ENCODE peak calls at places on chromosomes 13 and 19, in ten cellular contexts. X is HFF-Myc; A is DMS 273 treated with DMSO at 0.1 percent for 48 hours; U is GDM1; T is GOT3; N is cardiac fibroblast; H is non-pigmented ciliary epithelial cell; O is SIG-M5; W is stimulated activated CD4-positive, alpha-beta T cell treated with anti-CD3 and anti-CD28 coated beads, Interleukin-12 subunit alpha, Interleukin-12 subunit beta, amount 100 ng/mL, for 24 hours; M is uterus. D is an unnamed sample.

GRCh38 chr19:51751655-51752054 is at the start of gene FPR1:
- DNase-seq in N (peak), T (no peak), M (no peak), O (peak), X (no peak), W (no peak), H (no peak), U (no peak), A (no peak), D (peak)

GRCh38 chr19:40907968-40908735 is 26.1 kb upstream of the CYP2A7 start:
- DNase-seq in W (peak), M (peak), O (no peak), X (no peak), A (no peak), T (no peak), N (no peak), H (no peak), U (no peak), D (peak)

GRCh38 chr13:32150794-32151193 is 119.2 kb downstream of the FRY start:
- DNase-seq in T (no peak), A (no peak), W (no peak), X (no peak), M (peak), N (peak), O (no peak), U (no peak), H (no peak), D (no peak)

GRCh38 chr13:44322928-44323327 is 50.7 kb upstream of the SERP2 start:
- DNase-seq in H (no peak), X (no peak), W (no peak), T (no peak), N (no peak), M (no peak), A (no peak), U (no peak), O (no peak), D (no peak)

GRCh38 chr19:4140237-4140711 is 13.2 kb upstream of the CREB3L3 start:
- DNase-seq in X (no peak), N (peak), T (no peak), H (no peak), U (peak), W (no peak), A (peak), M (no peak), O (peak), D (peak)

GRCh38 chr13:47426126-47426849 is 529.4 kb upstream of the HTR2A start:
- DNase-seq in H (no peak), N (peak), O (no peak), T (no peak), M (no peak), W (no peak), X (no peak), A (no peak), U (no peak), D (no peak)

GRCh38 chr13:31012285-31013024 is 80.0 kb downstream of the TEX26 start:
- DNase-seq in U (no peak), H (no peak), X (no peak), M (no peak), T (no peak), A (no peak), W (no peak), O (no peak), N (peak), D (no peak)

GRCh38 chr19:2429917-2430570 is 2.7 kb upstream of the TIMM13 start:
- DNase-seq in A (no peak), N (no peak), M (no peak), W (no peak), U (no peak), H (no peak), O (no peak), T (no peak), X (no peak), D (no peak)

GRCh38 chr19:55494172-55494761 is 6.0 kb downstream of the SSC5D start:
- DNase-seq in O (no peak), T (peak), W (no peak), X (no peak), A (no peak), M (peak), N (peak), H (no peak), U (no peak), D (no peak)

GRCh38 chr19:5120833-5121232 is 151.9 kb downstream of the KDM4B start:
- DNase-seq in X (no peak), T (no peak), O (no peak), N (no peak), A (no peak), H (no peak), W (no peak), U (no peak), M (no peak), D (no peak)

GRCh38 chr19:30320466-30320865 is 51.7 kb upstream of the ZNF536 start:
- DNase-seq in M (no peak), A (no peak), N (no peak), T (no peak), W (no peak), X (no peak), U (no peak), H (no peak), O (no peak), D (no peak)

GRCh38 chr19:37936886-37937285 is 29.9 kb downstream of the SIPA1L3 start:
- DNase-seq in U (no peak), T (no peak), O (no peak), N (no peak), A (no peak), W (no peak), X (no peak), M (no peak), H (no peak), D (no peak)

GRCh38 chr19:8174706-8175105 is 25.3 kb upstream of the FBN3 start:
- DNase-seq in N (no peak), W (no peak), X (no peak), O (no peak), H (no peak), M (no peak), A (no peak), T (no peak), U (no peak), D (no peak)

GRCh38 chr19:47601180-47601904 is 7.6 kb upstream of the BICRA start:
- DNase-seq in U (no peak), M (no peak), W (no peak), N (no peak), A (no peak), H (no peak), X (no peak), O (no peak), T (no peak), D (no peak)

GRCh38 chr13:30908416-30908980 is 2.4 kb downstream of the MEDAG start:
- DNase-seq in W (no peak), T (no peak), N (peak), M (peak), O (no peak), X (no peak), A (no peak), H (no peak), U (no peak), D (no peak)

GRCh38 chr13:50323440-50324070 is 308.3 kb downstream of the KCNRG start:
- DNase-seq in O (no peak), N (peak), A (no peak), H (peak), M (no peak), X (peak), U (no peak), W (no peak), T (no peak), D (no peak)

GRCh38 chr13:27130223-27131015 is 41.2 kb downstream of the USP12 start:
- DNase-seq in U (no peak), T (no peak), A (no peak), W (no peak), O (no peak), H (peak), X (no peak), N (peak), M (no peak), D (no peak)

GRCh38 chr13:35144496-35144895 is 202.4 kb downstream of the NBEA start:
- DNase-seq in A (no peak), U (no peak), O (no peak), N (peak), X (no peak), W (no peak), M (no peak), H (no peak), T (no peak), D (no peak)

GRCh38 chr13:26502826-26503225 is 54.7 kb upstream of the WASF3 start:
- DNase-seq in M (no peak), H (no peak), U (no peak), W (peak), A (no peak), X (peak), N (peak), T (no peak), O (no peak), D (peak)

GRCh38 chr19:3733549-3734309 is 25.5 kb downstream of the TJP3 start:
- DNase-seq in T (no peak), U (no peak), M (no peak), A (no peak), H (no peak), N (no peak), W (no peak), X (no peak), O (no peak), D (peak)

GRCh38 chr19:51368366-51369282 is at the start of gene CLDND2:
- DNase-seq in A (peak), T (no peak), M (no peak), X (no peak), W (no peak), U (peak), N (no peak), O (no peak), H (no peak), D (peak)

GRCh38 chr19:45117167-45117594 is 24.2 kb downstream of the PPP1R37 start:
- DNase-seq in A (peak), T (no peak), M (no peak), W (peak), X (no peak), H (no peak), N (no peak), O (no peak), U (peak), D (peak)

GRCh38 chr19:35509861-35510625 is 3.4 kb downstream of the DMKN start:
- DNase-seq in O (no peak), N (peak), M (peak), A (no peak), T (no peak), H (no peak), X (no peak), U (no peak), W (peak), D (peak)

GRCh38 chr13:30561506-30561905 is 56.2 kb upstream of the USPL1 start:
- DNase-seq in H (no peak), X (no peak), O (no peak), A (no peak), T (no peak), M (no peak), U (no peak), W (no peak), N (no peak), D (no peak)

GRCh38 chr13:106573279-106573831 is 5.4 kb upstream of the ARGLU1 start:
- DNase-seq in W (no peak), O (no peak), T (no peak), A (no peak), X (no peak), M (peak), N (peak), U (no peak), H (no peak), D (no peak)

GRCh38 chr19:54792814-54793213 is 10.6 kb upstream of the KIR2DL4 start:
- DNase-seq in U (no peak), N (no peak), T (no peak), X (no peak), O (no peak), W (no peak), A (no peak), M (no peak), H (no peak), D (no peak)

GRCh38 chr19:14536926-14537692 is 7.7 kb downstream of the TECR start:
- DNase-seq in X (no peak), H (no peak), T (no peak), U (peak), M (peak), A (no peak), O (no peak), N (peak), W (no peak), D (peak)

GRCh38 chr19:29812080-29812880 is 489 bp downstream of the CCNE1 start:
- DNase-seq in A (no peak), O (no peak), U (no peak), X (no peak), M (no peak), W (no peak), N (no peak), T (no peak), H (no peak), D (no peak)

GRCh38 chr13:109862627-109863026 is 76.2 kb upstream of the IRS2 start:
- DNase-seq in M (no peak), U (no peak), A (no peak), N (peak), H (no peak), W (no peak), T (no peak), O (no peak), X (no peak), D (no peak)

GRCh38 chr19:38949580-38950367 is 19.0 kb downstream of the MRPS12 start:
- DNase-seq in H (peak), O (no peak), T (peak), U (peak), A (peak), W (peak), X (no peak), M (peak), N (peak), D (peak)

GRCh38 chr19:850221-850978 is 1.7 kb upstream of the ELANE start:
- DNase-seq in W (no peak), N (peak), T (peak), X (no peak), O (no peak), M (peak), A (peak), H (no peak), U (no peak), D (peak)

GRCh38 chr13:28421674-28422410 is 73.1 kb downstream of the FLT1 start:
- DNase-seq in U (no peak), X (no peak), N (no peak), T (no peak), O (no peak), A (no peak), W (no peak), M (no peak), H (no peak), D (peak)

GRCh38 chr13:47455581-47455980 is 545.5 kb downstream of the SUCLA2 start:
- DNase-seq in O (no peak), W (no peak), T (no peak), U (no peak), X (no peak), H (no peak), N (no peak), M (no peak), A (no peak), D (no peak)

GRCh38 chr19:10819124-10820060 is 16.6 kb downstream of the TMED1 start:
- DNase-seq in W (no peak), A (no peak), N (no peak), U (no peak), O (no peak), M (no peak), T (no peak), H (no peak), X (no peak), D (no peak)

GRCh38 chr13:98293570-98294142 is 116.6 kb upstream of the RNF113B start:
- DNase-seq in H (no peak), U (no peak), M (no peak), W (no peak), N (no peak), O (no peak), T (no peak), A (no peak), X (no peak), D (no peak)

GRCh38 chr19:45402469-45403070 is 2.3 kb downstream of the PPP1R13L start:
- DNase-seq in U (no peak), M (no peak), O (no peak), W (no peak), T (no peak), N (peak), A (no peak), H (no peak), X (no peak), D (peak)

GRCh38 chr19:19613456-19613855 is 5.0 kb downstream of the PBX4 start:
- DNase-seq in H (no peak), T (no peak), U (no peak), M (no peak), X (no peak), N (no peak), O (no peak), A (no peak), W (no peak), D (no peak)

GRCh38 chr19:19106061-19106551 is 32.2 kb downstream of the TMEM161A start:
- DNase-seq in H (no peak), O (no peak), U (no peak), M (peak), X (no peak), W (no peak), N (peak), A (no peak), T (no peak), D (no peak)

GRCh38 chr19:2607712-2608601 is 94.5 kb downstream of the GNG7 start:
- DNase-seq in O (no peak), W (peak), N (no peak), U (no peak), X (no peak), T (no peak), A (no peak), H (no peak), M (no peak), D (no peak)

D was measured in KBM-7.